ENCODE peak calls at places on chromosomes 5 and 9, in nine cellular contexts. W is HepG2, I is A549, M is gastrocnemius medialis, D is HCT116, S is GM12878, L is K562, U is heart left ventricle, T is right lobe of liver. B is an unnamed sample. For H3K4me1, the result is how much of the 10 kb centered on the place peaks cover.

GRCh38 chr5:156479864-156480263 is 152.9 kb downstream of the SGCD start:
- ATAC-seq in I (no peak), T (no peak), D (no peak), M (peak), L (no peak), U (peak), S (no peak), W (no peak), B (peak)

GRCh38 chr9:110650261-110650660 is 18.3 kb upstream of the MUSK start:
- ATAC-seq in M (peak), L (no peak), T (no peak), S (no peak), W (no peak), I (no peak), D (no peak), U (no peak), B (peak)

GRCh38 chr5:72167790-72168189 is 60.5 kb downstream of the MAP1B start:
- ATAC-seq in S (no peak), T (peak), L (no peak), D (no peak), W (no peak), U (peak), I (no peak), M (peak), B (peak)

GRCh38 chr9:83441390-83441789 is 96.8 kb downstream of the FRMD3 start:
- ATAC-seq in S (no peak), M (peak), D (no peak), W (no peak), I (no peak), T (peak), U (no peak), L (no peak), B (no peak)

GRCh38 chr9:37284631-37285030 is 137.9 kb upstream of the GRHPR start:
- ATAC-seq in I (peak), D (no peak), W (no peak), S (peak), T (no peak), U (no peak), L (no peak), M (no peak), B (no peak)

GRCh38 chr9:137866226-137867141 is 11.1 kb upstream of the CACNA1B start:
- ATAC-seq in M (no peak), I (no peak), W (no peak), T (no peak), D (no peak), L (no peak), U (no peak), S (peak), B (no peak)

GRCh38 chr5:150503977-150504620 is 3.8 kb upstream of the NDST1 start:
- ATAC-seq in M (peak), L (peak), W (peak), D (no peak), I (peak), T (peak), U (peak), S (no peak), B (peak)

GRCh38 chr5:106080540-106080939 is 1590.2 kb downstream of the EFNA5 start:
- ATAC-seq in I (no peak), T (no peak), L (no peak), M (no peak), W (no peak), D (no peak), U (no peak), S (no peak), B (no peak)

GRCh38 chr9:93108301-93109041 is 12.5 kb downstream of the CARD19 start:
- ATAC-seq in T (no peak), I (peak), S (peak), D (peak), L (peak), U (no peak), W (no peak), M (no peak), B (no peak)

GRCh38 chr9:123225374-123225813 is 43.0 kb downstream of the STRBP start:
- ATAC-seq in L (peak), S (peak), T (peak), W (peak), U (no peak), I (peak), M (no peak), D (peak), B (peak)

GRCh38 chr9:125437771-125438221 is 176.2 kb downstream of the GAPVD1 start:
- ATAC-seq in M (no peak), U (no peak), D (no peak), T (no peak), S (no peak), I (no peak), W (no peak), L (no peak), B (no peak)

GRCh38 chr9:130193531-130194405 is 21.6 kb downstream of the NCS1 start:
- ATAC-seq in L (peak), T (no peak), W (peak), M (no peak), U (peak), D (no peak), S (no peak), I (peak), B (peak)

GRCh38 chr9:116124472-116125040 is 29.0 kb upstream of the PAPPA start:
- ATAC-seq in W (no peak), L (no peak), M (no peak), D (no peak), I (no peak), U (no peak), T (no peak), S (no peak), B (no peak)

GRCh38 chr9:115525438-115526058 is 407.6 kb upstream of the TNC start:
- ATAC-seq in D (no peak), L (no peak), I (no peak), W (no peak), U (no peak), S (no peak), M (no peak), T (no peak), B (no peak)

GRCh38 chr5:133952729-133953567 is 15.5 kb downstream of the C5orf15 start:
- ATAC-seq in W (peak), U (peak), T (peak), L (peak), S (no peak), M (peak), I (peak), D (no peak), B (peak)

GRCh38 chr9:123825337-123825736 is 104.6 kb downstream of the DENND1A start:
- ATAC-seq in U (no peak), T (no peak), S (no peak), L (peak), W (no peak), M (no peak), D (peak), I (peak), B (no peak)

GRCh38 chr9:134370638-134371037 is 44.4 kb downstream of the RXRA start:
- ATAC-seq in D (no peak), M (no peak), I (no peak), U (no peak), S (no peak), W (no peak), L (no peak), T (no peak), B (no peak)
- H3K4me1 ChIP-seq in D (under half), M (half or more), I (half or more), U (half or more), S (under half), W (half or more), L (under half), T (under half), B (half or more)

DNA sequence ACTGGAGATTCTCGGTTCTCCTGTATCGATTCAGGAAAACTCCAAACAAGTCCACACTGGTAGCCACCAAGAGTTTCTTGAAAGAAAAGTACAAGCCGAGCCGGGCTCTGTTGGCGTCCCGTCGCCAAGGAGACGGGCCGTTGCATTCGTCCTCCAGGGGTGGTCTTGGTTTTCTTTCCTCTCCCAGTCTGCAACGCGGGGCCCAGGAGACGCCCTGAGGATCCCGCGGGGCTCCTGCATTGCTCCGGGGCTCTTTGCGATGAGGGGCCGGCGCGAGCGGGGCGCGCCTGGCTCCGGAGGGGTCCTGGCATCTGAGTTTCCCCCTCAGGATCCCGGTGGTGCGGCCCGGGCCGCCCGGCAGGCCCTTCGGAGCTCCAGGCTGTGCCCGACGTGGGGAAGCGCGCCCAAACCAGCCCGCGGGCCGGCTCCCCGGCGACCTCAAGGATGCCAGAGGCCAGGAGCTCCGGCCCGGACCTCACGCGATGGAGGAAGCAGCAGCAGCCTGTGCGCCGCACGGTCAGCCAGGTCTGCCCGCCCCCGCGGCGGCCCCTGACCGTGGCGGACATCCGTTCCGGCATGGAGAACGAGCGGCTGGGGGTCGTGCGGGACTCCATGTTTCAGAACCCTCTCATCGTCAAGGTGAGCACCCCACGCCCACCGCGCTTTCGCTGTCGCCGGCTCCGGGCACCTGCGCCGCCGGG is at the start of gene CFAP77:
- ATAC-seq in U (peak), L (peak), D (peak), W (peak), T (peak), M (no peak), I (peak), S (peak), B (peak)
- H3K4me3 ChIP-seq in U (peak), L (no peak), D (peak), W (peak), T (peak), M (peak), I (peak), S (peak), B (peak)

DNA sequence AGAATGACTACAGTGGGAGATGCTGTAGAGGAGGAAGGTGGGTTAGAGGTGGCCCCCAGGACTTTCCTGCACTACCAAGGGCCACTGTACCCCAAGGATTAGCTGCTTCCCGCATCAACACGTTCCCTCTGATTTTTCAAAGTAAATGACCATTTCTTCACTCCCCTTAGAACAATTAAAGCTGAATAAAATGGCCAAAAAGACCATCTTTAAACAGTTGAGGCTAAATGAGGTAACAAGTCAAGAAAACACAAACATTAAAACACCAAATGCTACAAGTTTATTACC is 740 bp upstream of the ERAP1 start:
- ATAC-seq in S (no peak), D (no peak), U (no peak), M (no peak), W (no peak), L (no peak), T (no peak), I (no peak), B (no peak)
- TF ChIP-seq POLR2A in S (no peak), D (no peak), U (no peak), M (no peak), W (peak), L (peak), T (no peak), I (no peak), B (no peak)

GRCh38 chr5:56615750-56616149 is 199.6 kb upstream of the MAP3K1 start:
- ATAC-seq in T (peak), U (peak), S (no peak), W (no peak), L (no peak), I (no peak), M (no peak), D (no peak), B (peak)
- H3K4me1 ChIP-seq in T (under half), U (under half), S (under half), W (under half), L (under half), I (under half), M (under half), D (under half), B (under half)

DNA sequence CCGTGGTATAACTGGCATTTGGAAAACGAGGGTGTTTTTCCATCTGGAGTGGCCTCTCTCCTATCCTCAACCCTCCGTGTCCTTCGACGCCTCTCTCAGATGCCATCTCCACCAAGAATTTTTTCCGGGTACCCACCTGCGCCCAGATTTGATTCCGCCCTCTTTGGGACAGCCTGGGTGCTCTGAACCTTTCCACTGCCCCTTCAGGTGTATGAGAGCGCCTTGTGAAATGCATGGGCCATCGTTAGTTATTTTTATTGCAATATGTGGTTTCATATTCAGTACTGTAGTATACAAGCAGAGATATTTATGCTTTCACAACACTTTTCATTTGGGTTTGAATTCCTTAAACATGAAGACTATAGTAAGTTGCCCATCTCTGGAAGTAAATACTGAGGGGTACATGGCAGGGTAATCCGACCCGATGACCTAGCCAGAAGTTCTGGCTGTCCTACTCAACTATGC is 78.2 kb upstream of the IFNE start:
- ATAC-seq in D (peak), I (peak), W (no peak), M (no peak), S (no peak), L (no peak), T (no peak), U (no peak), B (no peak)
- H3K4me3 ChIP-seq in D (peak), I (peak), W (no peak), M (peak), S (no peak), L (no peak), T (no peak), U (no peak), B (no peak)

GRCh38 chr5:124743534-124744169 is 2.8 kb downstream of the ZNF608 start:
- ATAC-seq in U (no peak), L (no peak), D (peak), T (no peak), S (peak), M (peak), I (no peak), W (no peak), B (no peak)
- TF ChIP-seq POLR2A in U (no peak), L (no peak), D (no peak), T (no peak), S (peak), M (peak), I (no peak), W (no peak), B (no peak)

GRCh38 chr9:105328296-105328695 is 83.8 kb downstream of the SLC44A1 start:
- ATAC-seq in M (no peak), W (no peak), L (no peak), I (no peak), U (no peak), S (no peak), T (no peak), D (no peak), B (no peak)
- H3K4me1 ChIP-seq in M (under half), W (under half), L (under half), I (under half), U (under half), S (under half), T (under half), D (under half), B (under half)

GRCh38 chr9:38689678-38690077 is 30.3 kb downstream of the FAM240B start:
- ATAC-seq in S (no peak), M (no peak), L (no peak), U (no peak), W (peak), D (no peak), T (no peak), I (peak), B (peak)

GRCh38 chr9:38686923-38687322 is 33.0 kb downstream of the FAM240B start:
- ATAC-seq in U (no peak), T (no peak), I (peak), M (no peak), L (no peak), S (no peak), W (no peak), D (no peak), B (no peak)

GRCh38 chr9:38687992-38688391 is 31.9 kb downstream of the FAM240B start:
- ATAC-seq in D (peak), L (no peak), W (peak), S (no peak), T (no peak), U (peak), I (peak), M (no peak), B (no peak)

GRCh38 chr9:38685535-38685934 is 34.4 kb downstream of the FAM240B start:
- ATAC-seq in M (no peak), I (no peak), U (no peak), D (no peak), L (no peak), T (no peak), W (no peak), S (no peak), B (no peak)

GRCh38 chr9:38687389-38687842 is 32.5 kb downstream of the FAM240B start:
- ATAC-seq in D (peak), M (no peak), W (peak), S (peak), T (peak), I (peak), U (peak), L (peak), B (peak)
- H3K4me3 ChIP-seq in D (peak), M (peak), W (peak), S (no peak), T (peak), I (peak), U (no peak), L (no peak), B (no peak)

DNA sequence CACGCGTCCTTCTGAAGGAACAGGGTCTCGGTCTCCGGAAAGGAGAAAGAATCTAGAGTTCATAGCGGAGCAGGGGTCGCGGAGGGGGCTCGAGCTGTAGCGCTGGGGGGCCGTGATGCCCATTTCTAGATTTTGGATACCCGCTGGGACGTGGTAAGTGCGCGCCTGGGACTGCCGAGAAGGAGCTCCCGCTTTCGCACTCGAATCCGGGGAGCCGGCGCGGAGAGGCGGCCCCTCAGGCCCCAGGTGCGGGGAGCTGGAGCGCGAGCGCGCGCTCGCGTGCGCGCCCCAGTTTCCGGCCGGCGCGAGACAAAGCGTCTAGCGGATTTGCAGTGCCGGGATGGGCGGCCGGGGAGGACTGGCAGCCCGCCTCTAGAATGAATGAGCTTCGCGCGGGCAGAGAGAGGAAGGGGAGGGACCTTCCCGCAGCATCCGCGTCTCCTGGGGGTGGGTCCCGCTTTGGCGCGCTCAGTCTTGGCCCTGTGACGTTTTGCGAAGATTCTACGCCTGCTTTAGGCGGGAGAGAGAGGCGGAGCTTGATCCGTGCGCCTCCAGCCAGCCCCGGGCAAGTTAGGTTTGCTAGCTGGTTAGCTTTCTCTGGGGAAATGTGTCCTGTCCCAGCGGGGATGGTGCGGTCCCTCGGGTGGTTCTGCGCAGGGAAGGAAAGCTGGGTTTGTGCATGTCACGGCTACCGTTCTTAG is 1.2 kb downstream of the LMNB1 start:
- ATAC-seq in M (peak), I (peak), U (peak), S (peak), W (peak), L (peak), D (peak), T (peak), B (peak)
- TF ChIP-seq POLR2A in M (peak), I (peak), U (no peak), S (peak), W (peak), L (peak), D (peak), T (peak), B (no peak)